ENCODE peak calls at places on chromosomes 6 and 20, in four cellular contexts. D is Kasumi-1, F is fibroblast of lung, G is fibroblast of villous mesenchyme. P is an unnamed sample.
A peak's percentile ranks its signal among the peaks of the same experiment; 100 is the strongest.

GRCh38 chr20:51422912-51423667 is 119.4 kb downstream of the NFATC2 start:
- DNase-seq in D (no peak), F (no peak), G (no peak), P (no peak)

GRCh38 chr6:20092071-20092566 is 120.2 kb downstream of the MBOAT1 start:
- DNase-seq in D (peak; percentile 71), F (peak; percentile 42), G (peak; percentile 61), P (peak; percentile 89)

GRCh38 chr6:18422136-18422535 is 35.0 kb downstream of the RNF144B start:
- DNase-seq in D (no peak), F (no peak), G (no peak), P (no peak)

GRCh38 chr20:37395921-37396519 is 50.1 kb downstream of the SRC start:
- DNase-seq in D (no peak), F (no peak), G (peak; percentile 19), P (peak; percentile 46)

GRCh38 chr6:101110814-101111213 is 229.7 kb upstream of the ASCC3 start:
- DNase-seq in D (no peak), F (no peak), G (peak; percentile 15), P (peak; percentile 42)

GRCh38 chr20:63224272-63225081 is 8.5 kb upstream of the YTHDF1 start:
- DNase-seq in D (no peak), F (peak; percentile 77), G (peak; percentile 69), P (peak; percentile 75)

GRCh38 chr6:24064106-24064505 is 61.9 kb upstream of the NRSN1 start:
- DNase-seq in D (peak; percentile 28), F (peak; percentile 10), G (peak; percentile 18), P (peak; percentile 74)

GRCh38 chr6:13286185-13286584 is 42.2 kb downstream of the TBC1D7 start:
- DNase-seq in D (peak; percentile 31), F (no peak), G (no peak), P (no peak)

GRCh38 chr6:39792501-39793450 is 600 bp downstream of the DAAM2 start:
- DNase-seq in D (no peak), F (no peak), G (peak; percentile 9), P (no peak)

GRCh38 chr6:39664173-39664572 is 61.0 kb downstream of the KIF6 start:
- DNase-seq in D (no peak), F (no peak), G (no peak), P (no peak)

GRCh38 chr6:33075568-33076405 is at the start of gene HLA-DPB1:
- DNase-seq in D (peak; percentile 50), F (peak; percentile 32), G (peak; percentile 67), P (no peak)

GRCh38 chr6:24107294-24107693 is 18.7 kb upstream of the NRSN1 start:
- DNase-seq in D (no peak), F (no peak), G (no peak), P (no peak)

GRCh38 chr6:139778688-139779087 is 404.2 kb upstream of the CITED2 start:
- DNase-seq in D (no peak), F (peak; percentile 73), G (no peak), P (peak; percentile 72)

GRCh38 chr6:900716-901605 is 208.0 kb upstream of the EXOC2 start:
- DNase-seq in D (no peak), F (no peak), G (no peak), P (peak; percentile 20)